ENCODE peak calls at places on chromosomes 1 and 21, in five cellular contexts. One of them, this sample, is unnamed.

GRCh38 chr1:145707183-145707867 is at the start of gene PDZK1:
- DNase-seq in adrenal gland: peak; percentile 37
- DNase-seq in stomach: no peak
- DNase-seq in upper lobe of left lung: no peak
- DNase-seq in heart left ventricle: no peak
- DNase-seq in this sample: peak; percentile 79

GRCh38 chr1:39080884-39081265 is 54.7 kb downstream of the NDUFS5 start:
- DNase-seq in adrenal gland: no peak
- DNase-seq in stomach: no peak
- DNase-seq in upper lobe of left lung: no peak
- DNase-seq in heart left ventricle: peak; percentile 20
- DNase-seq in this sample: peak; percentile 25

GRCh38 chr1:186374313-186375151 is 521 bp downstream of the TPR start:
- DNase-seq in adrenal gland: peak; percentile 52
- DNase-seq in stomach: peak; percentile 33
- DNase-seq in upper lobe of left lung: peak; percentile 57
- DNase-seq in heart left ventricle: peak; percentile 35
- DNase-seq in this sample: no peak

GRCh38 chr1:203361843-203362524 is 11.1 kb upstream of the FMOD start:
- DNase-seq in adrenal gland: no peak
- DNase-seq in stomach: no peak
- DNase-seq in upper lobe of left lung: no peak
- DNase-seq in heart left ventricle: no peak
- DNase-seq in this sample: no peak

GRCh38 chr21:17780539-17780938 is 38.6 kb downstream of the C21orf91 start:
- DNase-seq in adrenal gland: no peak
- DNase-seq in stomach: no peak
- DNase-seq in upper lobe of left lung: no peak
- DNase-seq in heart left ventricle: no peak
- DNase-seq in this sample: no peak

GRCh38 chr1:152160553-152160952 is 1.5 kb upstream of the RPTN start:
- DNase-seq in adrenal gland: no peak
- DNase-seq in stomach: no peak
- DNase-seq in upper lobe of left lung: no peak
- DNase-seq in heart left ventricle: no peak
- DNase-seq in this sample: no peak

GRCh38 chr1:86146566-86146965 is 10.0 kb downstream of the COL24A1 start:
- DNase-seq in adrenal gland: no peak
- DNase-seq in stomach: no peak
- DNase-seq in upper lobe of left lung: no peak
- DNase-seq in heart left ventricle: no peak
- DNase-seq in this sample: no peak

GRCh38 chr1:92805216-92805615 is 20.3 kb upstream of the EVI5 start:
- DNase-seq in adrenal gland: no peak
- DNase-seq in stomach: no peak
- DNase-seq in upper lobe of left lung: no peak
- DNase-seq in heart left ventricle: no peak
- DNase-seq in this sample: no peak

GRCh38 chr1:229117664-229118300 is 153.1 kb upstream of the RAB4A start:
- DNase-seq in adrenal gland: peak; percentile 89
- DNase-seq in stomach: peak; percentile 91
- DNase-seq in upper lobe of left lung: peak; percentile 81
- DNase-seq in heart left ventricle: peak; percentile 38
- DNase-seq in this sample: peak; percentile 91

GRCh38 chr1:46342084-46342656 is 1.6 kb downstream of the NSUN4 start:
- DNase-seq in adrenal gland: no peak
- DNase-seq in stomach: no peak
- DNase-seq in upper lobe of left lung: no peak
- DNase-seq in heart left ventricle: no peak
- DNase-seq in this sample: no peak

GRCh38 chr1:245600658-245601057 is 445.9 kb downstream of the KIF26B start:
- DNase-seq in adrenal gland: no peak
- DNase-seq in stomach: no peak
- DNase-seq in upper lobe of left lung: no peak
- DNase-seq in heart left ventricle: no peak
- DNase-seq in this sample: no peak

GRCh38 chr1:90045853-90046563 is 51.1 kb downstream of the ZNF326 start:
- DNase-seq in adrenal gland: no peak
- DNase-seq in stomach: no peak
- DNase-seq in upper lobe of left lung: no peak
- DNase-seq in heart left ventricle: no peak
- DNase-seq in this sample: no peak

GRCh38 chr1:34379911-34380310 is 203.2 kb downstream of the C1orf94 start:
- DNase-seq in adrenal gland: no peak
- DNase-seq in stomach: no peak
- DNase-seq in upper lobe of left lung: no peak
- DNase-seq in heart left ventricle: no peak
- DNase-seq in this sample: no peak

GRCh38 chr1:185860876-185861275 is 126.7 kb downstream of the HMCN1 start:
- DNase-seq in adrenal gland: no peak
- DNase-seq in stomach: no peak
- DNase-seq in upper lobe of left lung: no peak
- DNase-seq in heart left ventricle: no peak
- DNase-seq in this sample: no peak

DNA sequence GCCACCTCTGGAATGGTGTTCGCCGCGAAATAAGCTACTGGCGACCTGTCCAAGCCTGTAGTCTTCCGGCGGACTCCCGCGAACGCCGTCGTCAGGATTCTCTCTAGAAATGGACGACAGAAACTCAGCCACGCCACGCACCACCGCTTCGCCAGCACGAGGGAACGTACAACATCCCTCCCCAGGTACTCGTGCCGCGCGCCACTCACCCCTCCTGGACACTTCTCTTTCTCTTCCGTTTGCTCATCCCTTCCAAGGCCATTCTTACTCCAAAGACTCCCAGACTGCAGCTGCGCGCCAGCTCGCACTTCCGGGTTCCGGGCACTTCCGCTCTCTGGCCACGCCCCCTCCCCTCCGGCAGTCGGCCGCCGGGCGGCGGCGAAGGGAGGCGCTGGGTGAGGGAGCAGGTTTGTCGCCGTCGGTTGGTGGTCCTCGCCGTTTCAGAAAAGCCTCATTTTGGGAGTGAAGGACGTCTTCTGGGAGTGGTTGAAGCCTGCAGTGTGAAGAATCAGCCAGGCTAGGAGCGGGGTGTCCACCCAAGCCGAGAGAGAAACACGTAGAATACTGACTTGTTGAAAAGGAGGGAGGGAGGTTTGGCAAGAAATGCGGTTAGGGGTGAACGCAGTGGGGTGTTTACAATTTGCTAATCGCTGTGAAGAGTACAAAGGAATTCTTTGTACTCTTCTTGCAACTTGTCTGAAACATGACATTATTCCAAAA is at the start of gene RBM34:
- DNase-seq in adrenal gland: peak; percentile 95
- DNase-seq in stomach: peak; percentile 94
- DNase-seq in upper lobe of left lung: peak; percentile 93
- DNase-seq in heart left ventricle: peak; percentile 92
- DNase-seq in this sample: peak; percentile 93
- TF ChIP-seq CTCF in adrenal gland: peak; percentile 38
- TF ChIP-seq CTCF in stomach: no peak
- TF ChIP-seq CTCF in upper lobe of left lung: peak; percentile 31
- TF ChIP-seq CTCF in heart left ventricle: peak; percentile 42
- TF ChIP-seq CTCF in this sample: peak; percentile 14

DNA sequence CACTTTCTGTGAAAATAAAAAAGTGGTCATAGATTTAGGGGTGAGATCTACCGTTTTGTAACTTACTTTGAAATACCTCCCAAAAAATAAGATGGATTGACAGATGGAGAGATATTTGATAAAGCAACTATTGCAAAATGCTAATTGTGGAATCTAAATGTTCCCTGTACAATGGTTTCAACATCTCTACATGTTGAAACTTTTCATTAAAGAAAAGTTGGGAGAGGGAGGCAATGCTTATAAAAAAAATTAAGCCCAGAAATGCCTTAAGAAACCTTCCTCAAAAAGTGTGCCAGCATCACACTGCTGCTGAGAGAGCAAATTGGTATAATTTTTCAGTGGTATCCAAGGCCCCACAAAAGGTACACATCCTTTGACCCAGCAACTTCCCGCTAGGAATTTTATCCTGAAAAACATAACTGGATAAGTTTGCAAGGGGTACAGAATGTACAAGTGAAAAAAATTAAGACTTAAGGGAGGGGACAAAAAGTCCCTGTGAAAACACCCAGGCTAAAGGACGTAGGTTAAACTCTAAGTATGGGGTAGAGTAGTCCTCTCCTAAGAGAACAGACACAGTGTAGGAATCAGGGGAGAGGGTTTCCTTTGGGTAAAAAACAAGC is 84.3 kb downstream of the TGFBR3 start:
- DNase-seq in adrenal gland: no peak
- DNase-seq in stomach: no peak
- DNase-seq in upper lobe of left lung: no peak
- DNase-seq in heart left ventricle: no peak
- DNase-seq in this sample: no peak
- H3K4me1 ChIP-seq in adrenal gland: peaks cover 21% of the 10 kb centered on the region
- H3K4me1 ChIP-seq in stomach: peaks cover 28% of the 10 kb centered on the region
- H3K4me1 ChIP-seq in upper lobe of left lung: peaks cover 55% of the 10 kb centered on the region
- H3K4me1 ChIP-seq in heart left ventricle: peaks cover 21% of the 10 kb centered on the region
- H3K4me1 ChIP-seq in this sample: peaks cover 13% of the 10 kb centered on the region

DNA sequence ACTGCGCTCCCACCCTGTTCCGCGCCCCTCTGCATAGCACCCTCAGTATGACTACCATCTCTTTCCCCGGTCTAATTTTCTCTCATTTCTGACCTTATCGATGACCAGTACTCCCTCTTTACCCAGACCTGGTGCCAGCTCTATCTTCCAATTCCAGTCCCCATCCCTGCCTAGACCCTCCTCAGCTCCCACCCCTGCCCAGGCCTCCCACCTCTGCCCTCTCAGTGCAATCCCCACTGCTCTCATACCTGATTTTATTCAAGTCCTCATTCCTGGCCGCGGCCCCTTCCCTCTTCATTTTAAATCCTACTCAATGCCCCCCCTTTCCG is 1.3 kb downstream of the USP24 start:
- DNase-seq in adrenal gland: no peak
- DNase-seq in stomach: no peak
- DNase-seq in upper lobe of left lung: no peak
- DNase-seq in heart left ventricle: no peak
- DNase-seq in this sample: no peak
- TF ChIP-seq POLR2A in adrenal gland: no peak
- TF ChIP-seq POLR2A in stomach: no peak
- TF ChIP-seq POLR2A in upper lobe of left lung: no peak
- TF ChIP-seq POLR2A in heart left ventricle: no peak
- TF ChIP-seq POLR2A in this sample: no peak

GRCh38 chr1:153192697-153193096 is 10.5 kb upstream of the LELP1 start:
- DNase-seq in adrenal gland: no peak
- DNase-seq in stomach: peak; percentile 29
- DNase-seq in upper lobe of left lung: no peak
- DNase-seq in heart left ventricle: no peak
- DNase-seq in this sample: no peak
- TF ChIP-seq CTCF in adrenal gland: peak; percentile 11
- TF ChIP-seq CTCF in stomach: no peak
- TF ChIP-seq CTCF in upper lobe of left lung: no peak
- TF ChIP-seq CTCF in heart left ventricle: no peak
- TF ChIP-seq CTCF in this sample: peak; percentile 27

GRCh38 chr1:110341146-110341871 is 2.1 kb downstream of the RBM15 start:
- DNase-seq in adrenal gland: peak; percentile 14
- DNase-seq in stomach: no peak
- DNase-seq in upper lobe of left lung: no peak
- DNase-seq in heart left ventricle: no peak
- DNase-seq in this sample: no peak

GRCh38 chr1:110338200-110339039 is 757 bp upstream of the RBM15 start:
- DNase-seq in adrenal gland: peak; percentile 97
- DNase-seq in stomach: peak; percentile 96
- DNase-seq in upper lobe of left lung: peak; percentile 96
- DNase-seq in heart left ventricle: peak; percentile 97
- DNase-seq in this sample: peak; percentile 95

GRCh38 chr1:110339427-110340206 is 440 bp downstream of the RBM15 start:
- DNase-seq in adrenal gland: peak; percentile 66
- DNase-seq in stomach: peak; percentile 51
- DNase-seq in upper lobe of left lung: peak; percentile 52
- DNase-seq in heart left ventricle: peak; percentile 45
- DNase-seq in this sample: peak; percentile 72

GRCh38 chr1:110339040-110339426 is at the start of gene RBM15:
- DNase-seq in adrenal gland: peak; percentile 99
- DNase-seq in stomach: peak; percentile 98
- DNase-seq in upper lobe of left lung: peak; percentile 97
- DNase-seq in heart left ventricle: peak; percentile 99
- DNase-seq in this sample: peak; percentile 99

DNA sequence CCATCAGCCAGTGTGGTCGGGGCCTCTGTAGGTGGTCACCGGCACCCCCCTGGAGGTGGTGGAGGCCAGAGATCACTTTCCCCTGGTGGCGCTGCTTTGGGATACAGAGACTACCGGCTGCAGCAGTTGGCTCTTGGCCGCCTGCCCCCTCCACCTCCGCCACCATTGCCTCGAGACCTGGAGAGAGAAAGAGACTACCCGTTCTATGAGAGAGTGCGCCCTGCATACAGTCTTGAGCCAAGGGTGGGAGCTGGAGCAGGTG is 961 bp downstream of the RBM15 start:
- DNase-seq in adrenal gland: no peak
- DNase-seq in stomach: no peak
- DNase-seq in upper lobe of left lung: no peak
- DNase-seq in heart left ventricle: no peak
- DNase-seq in this sample: no peak
- H3K4me1 ChIP-seq in adrenal gland: peaks cover 42% of the 10 kb centered on the region
- H3K4me1 ChIP-seq in stomach: peaks cover 60% of the 10 kb centered on the region
- H3K4me1 ChIP-seq in upper lobe of left lung: peaks cover 61% of the 10 kb centered on the region
- H3K4me1 ChIP-seq in heart left ventricle: peaks cover 52% of the 10 kb centered on the region
- H3K4me1 ChIP-seq in this sample: peaks cover 38% of the 10 kb centered on the region

DNA sequence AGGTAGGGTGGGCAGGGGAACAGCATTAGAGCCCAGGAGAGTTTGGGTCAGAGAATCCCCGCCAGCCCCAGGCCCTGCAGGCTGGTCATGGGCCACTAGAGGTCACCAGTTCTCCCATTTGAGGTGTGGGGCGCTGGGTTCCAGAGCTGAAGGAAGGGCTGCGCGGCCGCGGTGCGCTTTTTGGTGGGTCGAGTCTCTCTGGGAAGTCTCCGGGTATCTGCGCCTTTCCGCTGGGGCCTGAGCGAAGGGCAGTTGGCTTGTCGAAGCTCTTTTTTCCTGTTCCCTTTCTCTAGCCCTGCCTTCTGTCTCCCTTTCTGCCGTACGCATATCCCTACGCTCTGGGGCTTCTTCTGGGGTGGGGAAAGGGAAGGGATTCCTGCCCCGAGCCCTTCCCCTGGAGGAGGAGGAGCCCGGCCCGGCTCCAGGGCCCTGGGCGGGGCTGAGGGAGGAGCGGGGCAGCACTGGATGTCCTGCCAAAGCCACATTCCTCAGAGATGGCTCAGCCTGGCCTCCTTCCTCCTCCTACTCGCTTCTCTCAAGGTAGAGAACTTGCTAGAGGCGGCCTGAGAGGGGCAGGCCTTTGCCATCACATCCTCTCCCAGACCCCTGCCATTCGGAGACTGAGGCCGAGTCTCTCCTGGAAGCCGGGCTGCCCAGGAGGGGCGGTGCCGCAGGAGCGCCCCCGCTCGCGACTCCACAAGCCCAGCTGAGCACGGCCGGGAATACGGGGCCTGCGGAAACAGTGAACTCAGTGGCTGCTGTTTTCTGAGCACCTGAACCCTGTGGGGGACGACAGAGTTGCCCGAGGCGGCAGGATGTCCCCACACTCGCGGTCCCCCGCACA is 12.0 kb downstream of the ADAMTSL4 start:
- DNase-seq in adrenal gland: peak; percentile 97
- DNase-seq in stomach: peak; percentile 96
- DNase-seq in upper lobe of left lung: peak; percentile 97
- DNase-seq in heart left ventricle: peak; percentile 96
- DNase-seq in this sample: peak; percentile 95
- TF ChIP-seq POLR2A in adrenal gland: peak; percentile 96
- TF ChIP-seq POLR2A in stomach: no peak
- TF ChIP-seq POLR2A in upper lobe of left lung: peak; percentile 98
- TF ChIP-seq POLR2A in heart left ventricle: peak; percentile 52
- TF ChIP-seq POLR2A in this sample: peak; percentile 97

GRCh38 chr1:172041689-172042088 is 200.4 kb downstream of the DNM3 start:
- DNase-seq in adrenal gland: no peak
- DNase-seq in stomach: no peak
- DNase-seq in upper lobe of left lung: no peak
- DNase-seq in heart left ventricle: no peak
- DNase-seq in this sample: no peak
- TF ChIP-seq CTCF in adrenal gland: peak; percentile 44
- TF ChIP-seq CTCF in stomach: no peak
- TF ChIP-seq CTCF in upper lobe of left lung: no peak
- TF ChIP-seq CTCF in heart left ventricle: peak; percentile 59
- TF ChIP-seq CTCF in this sample: peak; percentile 34

This sample was measured in right lobe of liver.